ENCODE peak calls at places on chromosomes 16 and 17, in nine cellular contexts. M is heart right ventricle; I is GM12865; P is NCI-H1092; A is sigmoid colon; N is HuH-7; E is head of caudate nucleus; J is MM.1S; B is CD4-positive, alpha-beta memory T cell. C is an unnamed sample.
A peak's percentile ranks its signal among the peaks of the same experiment; 100 is the strongest.

GRCh38 chr16:4344659-4345438 is 6.3 kb downstream of the PAM16 start:
- DNase-seq in N (no peak), I (no peak), P (peak; percentile 66), J (no peak), E (peak; percentile 81), M (no peak), A (peak; percentile 65), B (no peak), C (no peak)

GRCh38 chr16:88781140-88782077 is 3.6 kb downstream of the PIEZO1 start:
- DNase-seq in N (no peak), J (peak; percentile 67), B (peak; percentile 73), E (no peak), I (peak; percentile 82), A (no peak), P (no peak), M (no peak), C (no peak)

GRCh38 chr17:51371732-51372151 is 111.4 kb downstream of the UTP18 start:
- DNase-seq in M (peak; percentile 15), I (peak; percentile 83), P (peak; percentile 62), N (peak; percentile 24), A (no peak), B (peak; percentile 43), E (peak; percentile 88), J (peak; percentile 55), C (no peak)

GRCh38 chr16:23905027-23905426 is 69.2 kb downstream of the PRKCB start:
- DNase-seq in B (no peak), N (no peak), I (no peak), E (no peak), J (no peak), A (peak; percentile 81), P (no peak), M (no peak), C (no peak)

GRCh38 chr17:83137523-83137922 is 58.1 kb downstream of the METRNL start:
- DNase-seq in B (no peak), M (no peak), I (no peak), A (peak; percentile 46), E (no peak), J (no peak), N (no peak), P (no peak), C (no peak)

GRCh38 chr17:17024778-17025300 is 17.4 kb upstream of the MPRIP start:
- DNase-seq in A (no peak), B (no peak), P (no peak), E (no peak), N (no peak), I (no peak), M (peak; percentile 64), J (no peak), C (no peak)

GRCh38 chr16:28133666-28134065 is 70.2 kb upstream of the GSG1L start:
- DNase-seq in N (no peak), M (no peak), P (no peak), J (no peak), I (no peak), B (no peak), A (no peak), E (no peak), C (no peak)

GRCh38 chr17:15341385-15341849 is at the start of gene TEKT3:
- DNase-seq in I (no peak), N (peak; percentile 60), M (peak; percentile 84), P (peak; percentile 55), E (peak; percentile 75), B (no peak), J (no peak), A (peak; percentile 95), C (peak; percentile 85)

GRCh38 chr17:45438931-45439610 is 6.4 kb upstream of the ARHGAP27 start:
- DNase-seq in A (peak; percentile 56), N (no peak), M (no peak), I (no peak), E (peak; percentile 45), P (no peak), B (no peak), J (no peak), C (peak; percentile 38)

GRCh38 chr17:78675316-78675616 is 98.1 kb upstream of the DNAH17 start:
- DNase-seq in E (no peak), M (no peak), P (no peak), A (no peak), I (no peak), J (no peak), B (no peak), N (no peak), C (no peak)

GRCh38 chr17:29412780-29413565 is 22.8 kb downstream of the TAOK1 start:
- DNase-seq in M (no peak), N (no peak), P (no peak), E (no peak), A (no peak), B (no peak), I (no peak), J (no peak), C (no peak)

GRCh38 chr17:67217446-67217845 is 27.6 kb downstream of the HELZ start:
- DNase-seq in A (no peak), J (no peak), I (no peak), M (no peak), B (no peak), N (no peak), E (no peak), P (no peak), C (no peak)

GRCh38 chr16:80014241-80014939 is 413.9 kb upstream of the MAF start:
- DNase-seq in P (no peak), A (no peak), M (no peak), J (no peak), I (no peak), B (no peak), E (no peak), N (peak; percentile 28), C (no peak)

GRCh38 chr17:27577124-27577761 is 53.7 kb upstream of the LGALS9 start:
- DNase-seq in I (no peak), M (no peak), A (no peak), J (no peak), N (no peak), E (peak; percentile 87), B (no peak), P (no peak), C (peak; percentile 71)

GRCh38 chr16:48499822-48500440 is 110.0 kb downstream of the N4BP1 start:
- DNase-seq in A (peak; percentile 86), M (peak; percentile 58), N (no peak), B (no peak), P (peak; percentile 6), I (no peak), E (no peak), J (no peak), C (no peak)

GRCh38 chr17:55414983-55415382 is 6.7 kb downstream of the MMD start:
- DNase-seq in J (no peak), A (no peak), M (no peak), P (no peak), I (no peak), B (no peak), N (no peak), E (no peak), C (no peak)

GRCh38 chr16:9134739-9135138 is 43.3 kb downstream of the HAPSTR1 start:
- DNase-seq in N (peak; percentile 35), I (peak; percentile 90), P (peak; percentile 44), J (peak; percentile 64), A (peak; percentile 65), M (peak; percentile 27), E (peak; percentile 56), B (peak; percentile 38), C (no peak)

GRCh38 chr17:42842286-42842685 is 2.1 kb upstream of the AOC2 start:
- DNase-seq in A (no peak), J (no peak), B (no peak), E (no peak), I (no peak), N (no peak), P (no peak), M (no peak), C (no peak)

GRCh38 chr16:6081320-6081976 is 983.9 kb upstream of the EEF2KMT start:
- DNase-seq in J (peak; percentile 53), M (peak; percentile 3), E (peak; percentile 20), I (peak; percentile 17), N (peak; percentile 36), A (no peak), B (no peak), P (no peak), C (no peak)

GRCh38 chr17:82245144-82246039 is 16.6 kb downstream of the SLC16A3 start:
- DNase-seq in J (no peak), M (no peak), A (peak; percentile 73), I (no peak), P (no peak), N (no peak), B (no peak), E (no peak), C (no peak)